ENCODE peak calls at places on chromosomes 13 and 19, in nine cellular contexts. W, I, F, X, J, L, R, O and T are unnamed samples.

GRCh38 chr13:51801631-51802099 is 2.3 kb downstream of the DHRS12 start:
- DNase-seq in J (peak), W (no peak), O (no peak), R (peak), I (no peak), L (no peak), X (no peak), F (peak), T (peak)

GRCh38 chr13:22311734-22312404 is 641.0 kb downstream of the FGF9 start:
- DNase-seq in W (no peak), I (no peak), F (no peak), R (peak), L (no peak), O (no peak), J (no peak), X (no peak), T (peak)

GRCh38 chr19:16625183-16625958 is 2.6 kb downstream of the MED26 start:
- DNase-seq in F (no peak), L (no peak), X (no peak), I (no peak), J (no peak), R (no peak), O (no peak), W (no peak), T (no peak)

GRCh38 chr19:19064098-19064722 is 416 bp downstream of the SLC25A42 start:
- DNase-seq in F (no peak), L (no peak), X (no peak), I (no peak), W (no peak), O (no peak), J (no peak), R (no peak), T (no peak)

GRCh38 chr19:45767881-45768643 is 990 bp downstream of the SIX5 start:
- DNase-seq in O (peak), W (no peak), L (peak), J (no peak), I (peak), F (no peak), R (peak), X (peak), T (no peak)

GRCh38 chr13:92232880-92233279 is 834.5 kb downstream of the GPC5 start:
- DNase-seq in F (no peak), O (no peak), I (no peak), W (no peak), L (no peak), R (no peak), J (no peak), X (no peak), T (no peak)

GRCh38 chr19:3335431-3336350 is 30.7 kb upstream of the NFIC start:
- DNase-seq in W (no peak), R (no peak), O (no peak), F (no peak), X (no peak), I (no peak), J (no peak), L (peak), T (no peak)

GRCh38 chr19:56114711-56115110 is 6.4 kb downstream of the ZNF787 start:
- DNase-seq in J (no peak), I (no peak), F (no peak), O (no peak), X (no peak), L (no peak), W (no peak), R (no peak), T (no peak)

GRCh38 chr13:110458017-110458416 is 103.5 kb downstream of the RAB20 start:
- DNase-seq in I (no peak), X (no peak), W (no peak), J (no peak), F (no peak), O (no peak), L (no peak), R (no peak), T (no peak)

GRCh38 chr19:281992-282391 is 9.2 kb downstream of the PLPP2 start:
- DNase-seq in J (peak), R (no peak), I (no peak), O (no peak), W (no peak), F (no peak), X (no peak), L (no peak), T (no peak)

GRCh38 chr13:28655566-28655965 is 3.4 kb upstream of the POMP start:
- DNase-seq in L (peak), I (no peak), W (no peak), O (no peak), R (no peak), F (no peak), X (no peak), J (no peak), T (no peak)

GRCh38 chr19:17448190-17448967 is at the start of gene TMEM221:
- DNase-seq in W (no peak), F (no peak), O (no peak), I (peak), L (peak), J (no peak), R (no peak), X (peak), T (peak)

GRCh38 chr13:71618154-71618553 is 248.8 kb downstream of the DACH1 start:
- DNase-seq in J (no peak), F (no peak), L (no peak), X (no peak), I (peak), W (no peak), R (no peak), O (no peak), T (no peak)

GRCh38 chr19:54164369-54165068 is 5.0 kb upstream of the LENG1 start:
- DNase-seq in L (peak), X (peak), F (no peak), R (no peak), J (peak), I (peak), W (no peak), O (no peak), T (no peak)

GRCh38 chr19:35774274-35775045 is 904 bp upstream of the ARHGAP33 start:
- DNase-seq in R (no peak), F (no peak), J (no peak), X (no peak), O (no peak), I (no peak), L (no peak), W (no peak), T (no peak)

GRCh38 chr13:50894042-50894441 is 15.5 kb upstream of the RNASEH2B start:
- DNase-seq in R (no peak), I (no peak), W (no peak), X (no peak), J (no peak), L (no peak), O (no peak), F (no peak), T (no peak)